ENCODE peak calls at places on chromosomes 12 and 14, in four cellular contexts. S is lower leg skin, P is uterus, K is stomach. B is an unnamed sample.

GRCh38 chr12:18583655-18584054 is 154.2 kb downstream of the PLCZ1 start:
- DNase-seq in S (no peak), P (no peak), K (no peak), B (no peak)

GRCh38 chr12:10726945-10727344 is 3.8 kb upstream of the YBX3 start:
- DNase-seq in S (no peak), P (no peak), K (no peak), B (no peak)

GRCh38 chr14:52951730-52952481 is 1.1 kb upstream of the FERMT2 start:
- DNase-seq in S (peak), P (no peak), K (peak), B (peak)

GRCh38 chr12:19546027-19546426 is 106.7 kb downstream of the AEBP2 start:
- DNase-seq in S (peak), P (peak), K (no peak), B (no peak)

GRCh38 chr12:21642707-21643389 is 14.8 kb downstream of the LDHB start:
- DNase-seq in S (no peak), P (no peak), K (no peak), B (no peak)

GRCh38 chr14:73714656-73715081 is 485 bp upstream of the PNMA1 start:
- DNase-seq in S (no peak), P (no peak), K (no peak), B (no peak)

GRCh38 chr12:13227191-13227590 is 30.7 kb downstream of the EMP1 start:
- DNase-seq in S (no peak), P (no peak), K (no peak), B (no peak)

GRCh38 chr12:63857771-63858670 is 13.5 kb downstream of the SRGAP1 start:
- DNase-seq in S (no peak), P (no peak), K (no peak), B (no peak)

GRCh38 chr14:39247256-39247655 is 13.5 kb downstream of the MIA2 start:
- DNase-seq in S (no peak), P (no peak), K (no peak), B (no peak)

GRCh38 chr12:114501474-114501807 is 95.5 kb upstream of the TBX5 start:
- DNase-seq in S (no peak), P (no peak), K (no peak), B (no peak)

GRCh38 chr14:101220921-101221510 is 317.5 kb upstream of the RTL1 start:
- DNase-seq in S (no peak), P (no peak), K (no peak), B (no peak)

GRCh38 chr14:38950676-38951075 is 152.4 kb downstream of the SEC23A start:
- DNase-seq in S (no peak), P (no peak), K (no peak), B (no peak)

GRCh38 chr12:240566-240965 is 22.1 kb downstream of the SLC6A13 start:
- DNase-seq in S (no peak), P (no peak), K (no peak), B (peak)

GRCh38 chr12:55705802-55706402 is 1.8 kb downstream of the ITGA7 start:
- DNase-seq in S (no peak), P (no peak), K (no peak), B (no peak)

GRCh38 chr12:65725376-65725775 is 98.9 kb upstream of the HMGA2 start:
- DNase-seq in S (no peak), P (no peak), K (no peak), B (no peak)

GRCh38 chr12:26402648-26403047 is 207.3 kb downstream of the SSPN start:
- DNase-seq in S (peak), P (no peak), K (peak), B (no peak)

GRCh38 chr12:86264451-86265328 is 8.5 kb upstream of the MGAT4C start:
- DNase-seq in S (peak), P (no peak), K (peak), B (no peak)

GRCh38 chr12:59615392-59616165 is 19.8 kb downstream of the SLC16A7 start:
- DNase-seq in S (no peak), P (no peak), K (peak), B (peak)

GRCh38 chr14:80095623-80096022 is 115.7 kb downstream of the DIO2 start:
- DNase-seq in S (no peak), P (no peak), K (no peak), B (no peak)

GRCh38 chr12:6430124-6430989 is 14.4 kb upstream of the CD27 start:
- DNase-seq in S (peak), P (peak), K (peak), B (peak)

GRCh38 chr12:124696689-124697476 is 129.5 kb upstream of the NCOR2 start:
- DNase-seq in S (no peak), P (no peak), K (peak), B (peak)

GRCh38 chr12:103841690-103842584 is 903 bp upstream of the NT5DC3 start:
- DNase-seq in S (peak), P (peak), K (peak), B (peak)

GRCh38 chr12:62750941-62751843 is 183.8 kb downstream of the PPM1H start:
- DNase-seq in S (no peak), P (no peak), K (no peak), B (no peak)

GRCh38 chr14:85487215-85487614 is 42.7 kb upstream of the FLRT2 start:
- DNase-seq in S (no peak), P (no peak), K (no peak), B (no peak)

GRCh38 chr12:47382305-47382704 is 302.5 kb upstream of the AMIGO2 start:
- DNase-seq in S (no peak), P (no peak), K (no peak), B (no peak)
- TF ChIP-seq CTCF in S (no peak), P (no peak), K (no peak), B (no peak)

GRCh38 chr12:3604281-3604680 is 113.3 kb downstream of the PRMT8 start:
- DNase-seq in S (no peak), P (no peak), K (no peak), B (no peak)

GRCh38 chr12:3607039-3607719 is 116.2 kb downstream of the PRMT8 start:
- DNase-seq in S (no peak), P (no peak), K (no peak), B (no peak)

GRCh38 chr12:3606101-3606500 is 115.1 kb downstream of the PRMT8 start:
- DNase-seq in S (no peak), P (no peak), K (no peak), B (no peak)

GRCh38 chr12:3604750-3605638 is 114.0 kb downstream of the PRMT8 start:
- DNase-seq in S (no peak), P (no peak), K (peak), B (peak)

GRCh38 chr12:3607821-3608220 is 116.8 kb downstream of the PRMT8 start:
- DNase-seq in S (no peak), P (no peak), K (no peak), B (no peak)
- TF ChIP-seq POLR2A in S (no peak), P (no peak), K (no peak), B (no peak)

GRCh38 chr12:42873401-42873800 is 283.9 kb upstream of the PRICKLE1 start:
- DNase-seq in S (no peak), P (no peak), K (no peak), B (no peak)

GRCh38 chr12:42868291-42868690 is 278.7 kb upstream of the PRICKLE1 start:
- DNase-seq in S (no peak), P (no peak), K (no peak), B (no peak)

GRCh38 chr12:42871831-42872230 is 282.3 kb upstream of the PRICKLE1 start:
- DNase-seq in S (no peak), P (no peak), K (no peak), B (no peak)
- TF ChIP-seq CTCF in S (no peak), P (no peak), K (no peak), B (no peak)

DNA sequence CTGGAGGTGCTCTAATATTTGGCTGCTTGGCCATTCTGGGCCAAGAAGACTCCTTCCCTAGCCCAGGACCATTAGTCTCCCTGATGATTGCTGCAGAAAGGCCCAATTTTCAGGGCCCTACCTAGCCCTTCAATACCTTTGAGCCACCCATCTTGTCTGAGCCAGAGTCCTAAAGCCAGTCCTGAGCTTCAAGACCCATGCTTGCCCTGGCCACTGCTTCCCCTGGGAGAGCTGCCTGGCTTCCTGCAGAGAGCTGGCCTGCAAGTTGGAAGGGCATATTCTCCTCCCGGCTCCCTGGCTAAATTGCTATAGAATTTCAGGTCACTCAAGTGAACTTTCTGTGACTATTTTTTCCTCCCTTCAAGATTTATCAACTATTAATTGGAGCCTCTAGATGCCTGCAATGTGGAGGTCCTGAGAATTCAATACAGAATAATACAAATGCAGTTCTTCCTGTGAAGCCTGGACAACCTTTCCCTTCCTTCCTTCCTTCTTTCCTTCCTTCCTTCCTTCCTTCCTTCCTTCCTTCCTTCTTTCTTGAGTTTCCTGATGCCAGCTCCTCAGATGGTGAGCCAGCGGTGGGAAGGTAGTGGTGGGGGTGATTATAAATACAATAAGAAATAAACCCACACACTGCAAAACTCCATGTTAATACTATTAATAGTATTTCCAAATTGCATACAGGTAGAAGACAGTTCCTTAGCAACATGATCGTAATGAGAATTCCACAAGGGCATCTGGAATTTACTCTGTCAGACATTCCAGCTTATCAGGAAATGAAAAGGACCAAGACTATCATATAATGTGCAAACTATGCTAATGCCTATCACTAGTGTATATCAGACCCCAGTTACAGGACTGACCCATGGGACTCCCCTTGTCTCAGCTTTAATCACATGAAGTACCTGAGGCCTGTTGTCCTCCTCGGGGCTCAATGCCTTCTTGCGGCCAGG is 108.1 kb downstream of the ZFP36L1 start:
- DNase-seq in S (no peak), P (peak), K (no peak), B (no peak)
- TF ChIP-seq POLR2A in S (no peak), P (no peak), K (no peak), B (no peak)

GRCh38 chr12:14572401-14572800 is 4.7 kb upstream of the PLBD1 start:
- DNase-seq in S (no peak), P (no peak), K (no peak), B (no peak)
- TF ChIP-seq CTCF in S (no peak), P (no peak), K (no peak), B (no peak)

B was measured in adrenal gland.